ENCODE peak calls at places on chromosome 20, in eight cellular contexts. B, T, N, O, I, K, X and P are unnamed samples.

GRCh38 chr20:54172532-54172855 is 1.3 kb downstream of the CYP24A1 start:
- DNase-seq in K (no peak), I (no peak), N (no peak), O (no peak), T (no peak), B (no peak), X (peak; percentile 37), P (no peak)

GRCh38 chr20:57941121-57941522 is 231.3 kb upstream of the PMEPA1 start:
- DNase-seq in X (peak; percentile 52), O (no peak), B (no peak), K (no peak), N (no peak), I (no peak), T (no peak), P (no peak)

GRCh38 chr20:57573176-57573575 is 12.3 kb downstream of the PCK1 start:
- DNase-seq in N (no peak), K (no peak), O (peak; percentile 29), B (no peak), I (no peak), T (no peak), X (no peak), P (no peak)

GRCh38 chr20:23622839-23623343 is 14.9 kb downstream of the CST3 start:
- DNase-seq in T (no peak), X (peak; percentile 92), O (no peak), N (no peak), K (peak; percentile 83), I (no peak), B (peak; percentile 95), P (peak; percentile 60)

GRCh38 chr20:35992713-35993335 is 24.4 kb downstream of the CNBD2 start:
- DNase-seq in T (peak; percentile 75), N (peak; percentile 74), K (peak; percentile 75), X (peak; percentile 86), B (peak; percentile 74), I (peak; percentile 84), O (peak; percentile 85), P (peak; percentile 49)

GRCh38 chr20:41174782-41175181 is 37.4 kb downstream of the PLCG1 start:
- DNase-seq in T (peak; percentile 34), O (no peak), B (peak; percentile 22), I (no peak), K (no peak), X (no peak), N (no peak), P (no peak)

GRCh38 chr20:24773751-24774201 is 175.3 kb upstream of the CST7 start:
- DNase-seq in T (no peak), X (peak; percentile 95), N (peak; percentile 65), I (no peak), B (peak; percentile 85), O (no peak), K (peak; percentile 26), P (no peak)

GRCh38 chr20:36624925-36625324 is 19.3 kb downstream of the RAB5IF start:
- DNase-seq in O (no peak), I (no peak), T (no peak), N (no peak), B (no peak), X (no peak), K (no peak), P (no peak)

GRCh38 chr20:51651921-51652549 is 109.5 kb upstream of the NFATC2 start:
- DNase-seq in I (no peak), X (no peak), B (no peak), T (no peak), N (no peak), O (no peak), K (no peak), P (no peak)

GRCh38 chr20:57038608-57039440 is 227.6 kb downstream of the BMP7 start:
- DNase-seq in X (no peak), B (peak; percentile 35), K (no peak), T (no peak), O (no peak), N (no peak), I (no peak), P (no peak)

GRCh38 chr20:25356294-25356933 is 34.2 kb downstream of the ABHD12 start:
- DNase-seq in O (peak; percentile 80), X (no peak), T (peak; percentile 29), B (no peak), I (no peak), K (no peak), N (no peak), P (no peak)

GRCh38 chr20:19254086-19254821 is 41.8 kb downstream of the SLC24A3 start:
- DNase-seq in K (no peak), X (no peak), I (no peak), T (no peak), B (peak; percentile 62), O (no peak), N (no peak), P (no peak)

GRCh38 chr20:19552144-19552895 is 205.7 kb upstream of the RIN2 start:
- DNase-seq in B (no peak), T (peak; percentile 83), O (peak; percentile 87), K (peak; percentile 75), N (no peak), X (no peak), I (no peak), P (no peak)

DNA sequence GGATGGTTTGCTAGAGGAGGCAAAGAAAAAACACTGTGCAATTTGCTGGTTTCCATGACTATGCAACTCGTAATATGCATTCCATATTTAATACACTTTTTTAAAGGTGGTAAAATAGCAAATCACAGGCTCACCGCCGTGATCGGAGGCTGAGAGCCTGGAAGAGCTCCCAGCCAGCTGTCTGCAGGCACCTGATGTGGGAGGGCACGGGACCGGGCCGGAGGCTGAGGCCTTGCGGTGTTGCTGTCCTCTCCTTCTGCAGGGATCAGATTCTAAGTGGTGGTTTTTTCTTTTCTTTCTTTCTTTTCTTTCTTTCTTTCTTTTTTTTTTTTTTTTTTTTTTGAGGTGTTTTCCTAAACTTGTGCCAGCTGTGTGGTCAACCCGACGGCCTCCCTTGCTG is 282.3 kb downstream of the CDH4 start:
- DNase-seq in O (no peak), I (no peak), K (no peak), B (no peak), X (no peak), N (no peak), T (no peak), P (no peak)
- TF ChIP-seq EZH2phosphoT487 in O (no peak), I (no peak), K (no peak), B (no peak), X (no peak), N (no peak), T (no peak), P (no peak)

DNA sequence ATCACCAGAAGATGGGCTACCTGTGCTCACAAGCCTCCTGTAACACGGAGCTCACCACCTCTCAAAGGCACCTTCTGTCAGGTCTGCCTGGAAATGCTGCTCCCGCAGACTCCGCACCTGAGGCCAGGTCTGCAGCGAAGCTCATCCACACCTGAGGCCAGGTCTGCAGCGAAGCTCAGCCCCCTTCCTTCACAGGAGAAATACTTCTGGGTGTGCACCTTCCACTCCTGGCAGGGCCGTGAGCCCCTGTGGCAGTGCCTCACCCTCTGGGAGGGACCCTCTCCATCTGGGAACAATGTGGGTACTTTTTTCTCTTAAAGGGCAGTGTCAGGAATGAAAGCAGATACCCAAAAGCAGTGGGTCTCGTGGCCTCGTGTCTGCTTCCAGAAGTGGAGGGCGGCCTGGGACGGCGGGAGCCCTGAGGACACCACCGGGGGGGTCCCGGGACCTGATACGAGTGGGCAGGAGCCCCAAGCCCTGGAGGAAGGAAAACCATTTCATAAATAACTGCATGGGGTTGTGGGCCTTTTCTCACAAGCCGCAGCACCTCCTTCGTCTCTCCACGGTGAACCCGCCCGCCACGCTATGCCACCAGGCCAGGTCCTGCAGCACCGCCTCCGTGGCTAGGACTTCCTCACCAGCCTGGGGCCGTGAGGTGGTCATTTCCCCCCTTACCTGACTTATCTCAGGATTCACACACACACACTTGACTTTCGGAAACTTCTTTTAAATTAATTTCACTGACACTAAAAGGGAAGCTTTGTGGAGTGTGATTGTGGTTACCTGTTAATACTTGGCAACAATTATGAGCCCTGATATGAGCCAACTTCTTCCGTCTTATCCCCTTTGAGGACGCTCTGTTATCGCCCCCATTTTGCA is 1.2 kb upstream of the SLCO4A1 start:
- DNase-seq in X (no peak), N (no peak), I (no peak), K (no peak), T (no peak), B (no peak), O (no peak), P (no peak)
- H2AFZ ChIP-seq in X (peak overlapping the region; percentile 80), N (peak overlapping the region; percentile 67), I (peak overlapping the region; percentile 76), K (no peak overlapping the region), T (no peak overlapping the region), B (no peak overlapping the region), O (peak overlapping the region; percentile 69), P (no peak overlapping the region)

DNA sequence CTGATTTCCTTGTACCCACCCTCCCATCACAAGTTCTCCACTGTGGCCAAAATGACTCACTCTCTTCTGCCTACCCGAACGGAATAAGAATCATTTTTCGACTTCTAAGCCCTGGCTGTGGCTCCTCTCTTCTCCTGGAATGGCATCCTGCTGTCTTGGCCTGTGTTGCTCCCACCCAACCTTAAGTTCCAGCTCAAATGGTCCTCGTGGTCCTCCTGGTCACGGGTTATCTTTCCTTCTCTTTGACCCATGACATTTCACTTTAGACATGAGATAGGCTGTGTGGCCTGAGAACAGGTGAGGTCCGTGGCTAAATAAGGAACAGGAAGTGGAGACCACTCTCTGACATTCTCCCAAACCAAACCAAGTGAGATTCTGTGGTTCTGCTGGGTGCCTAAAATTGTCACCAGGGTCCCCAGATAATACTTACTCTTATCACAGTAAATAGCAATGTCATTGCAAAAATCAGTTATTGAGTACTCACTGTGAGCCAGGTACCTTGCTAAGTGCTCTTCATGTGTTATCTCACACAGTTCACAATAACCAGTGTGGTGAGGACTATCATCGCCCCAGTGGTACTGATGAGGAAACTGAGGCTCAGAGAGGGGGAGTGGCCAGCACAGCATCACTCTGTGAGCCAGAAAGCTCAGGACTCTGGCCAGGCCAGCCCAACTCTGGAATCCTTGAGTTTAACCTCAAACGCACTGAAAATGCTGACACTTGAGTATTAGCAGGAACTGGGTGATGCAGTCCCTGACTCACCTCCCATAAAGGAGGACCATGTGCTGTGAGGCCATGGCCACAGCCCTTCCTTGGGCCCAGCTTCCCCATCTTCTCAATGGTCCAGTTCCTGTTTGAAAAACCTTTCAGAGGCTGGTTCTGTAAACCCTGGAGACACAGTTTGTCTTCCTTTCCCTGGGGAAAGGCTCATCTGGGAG is 74.8 kb upstream of the SIRPA start:
- DNase-seq in I (no peak), X (peak; percentile 53), B (peak; percentile 91), K (no peak), O (no peak), T (no peak), N (peak; percentile 58), P (no peak)
- TF ChIP-seq EZH2phosphoT487 in I (no peak), X (no peak), B (no peak), K (no peak), O (no peak), T (no peak), N (no peak), P (no peak)

DNA sequence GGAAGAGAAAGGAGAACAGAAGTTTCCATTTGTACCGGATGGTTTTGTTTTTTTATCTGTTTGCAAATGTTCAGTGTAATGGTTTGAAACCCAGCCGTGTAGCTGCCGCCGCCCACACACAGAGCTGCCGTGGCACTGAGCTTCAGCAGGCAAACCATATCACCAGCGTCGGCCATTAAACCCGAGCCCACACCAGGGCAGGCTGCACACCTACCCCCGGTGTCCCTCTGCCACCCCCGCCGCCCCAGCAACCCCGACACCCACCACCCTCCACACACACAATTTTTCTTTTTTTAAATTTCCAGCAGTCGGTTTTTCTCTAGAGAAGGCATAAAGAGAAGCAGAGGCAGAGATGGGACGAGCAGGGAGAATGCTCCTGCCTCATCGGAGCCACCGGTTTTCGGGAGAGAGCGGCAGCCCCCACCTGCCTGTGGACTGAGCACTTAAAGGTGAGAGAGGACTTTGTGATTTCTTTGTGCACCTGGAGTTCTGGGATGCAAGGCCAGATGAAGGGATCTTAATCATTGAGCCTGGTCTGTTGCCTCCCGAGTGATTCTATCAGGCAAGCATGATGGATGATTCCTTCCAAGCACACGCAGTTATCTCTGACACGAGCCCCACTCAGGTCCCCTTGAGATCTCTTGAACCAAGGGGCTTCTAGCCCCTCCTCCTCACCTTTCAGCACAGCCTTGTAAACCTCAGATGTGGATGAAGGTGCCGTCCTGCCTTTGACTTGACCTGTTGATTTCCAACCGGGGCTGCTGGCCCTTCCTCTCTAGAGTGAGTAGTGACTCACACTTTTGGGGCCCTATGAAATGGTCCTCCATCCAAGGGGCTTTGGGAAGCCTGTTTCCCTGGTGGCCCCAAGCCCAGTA is 17.5 kb upstream of the ZNF831 start:
- DNase-seq in N (no peak), T (no peak), K (no peak), I (no peak), O (no peak), X (no peak), B (no peak), P (no peak)
- H2AFZ ChIP-seq in N (no peak overlapping the region), T (no peak overlapping the region), K (no peak overlapping the region), I (no peak overlapping the region), O (no peak overlapping the region), X (no peak overlapping the region), B (no peak overlapping the region), P (no peak overlapping the region)